ENCODE peak calls at places on chromosomes 11 and 22, in four cellular contexts. Y is K562, B is SK-N-SH, R is HepG2. T is an unnamed sample.

GRCh38 chr11:57426754-57427691 is at the start of gene SLC43A3:
- DNase-seq in R (peak), B (peak), Y (peak), T (peak)

GRCh38 chr11:63768232-63769043 is at the start of gene ZFTA:
- DNase-seq in B (peak), Y (peak), R (no peak), T (peak)

GRCh38 chr11:1511937-1512496 is 25.4 kb upstream of the MOB2 start:
- DNase-seq in Y (no peak), B (no peak), R (no peak), T (no peak)

GRCh38 chr11:2813141-2813908 is 72.2 kb downstream of the CDKN1C start:
- DNase-seq in Y (no peak), B (no peak), R (peak), T (no peak)

GRCh38 chr22:38246692-38247091 is 26.1 kb downstream of the TMEM184B start:
- DNase-seq in R (no peak), B (no peak), Y (no peak), T (no peak)

GRCh38 chr22:45977003-45977395 is at the start of gene WNT7B:
- DNase-seq in R (no peak), Y (no peak), B (peak), T (no peak)

GRCh38 chr22:30235687-30236170 is 10.8 kb downstream of the LIF start:
- DNase-seq in Y (no peak), R (no peak), B (no peak), T (no peak)

GRCh38 chr11:78791964-78792363 is 217.3 kb upstream of the NARS2 start:
- DNase-seq in B (no peak), R (no peak), Y (no peak), T (no peak)

GRCh38 chr22:28931844-28932561 is 48.6 kb downstream of the ZNRF3 start:
- DNase-seq in Y (no peak), R (peak), B (no peak), T (no peak)

GRCh38 chr22:30591191-30591587 is 521 bp downstream of the PES1 start:
- DNase-seq in R (no peak), Y (no peak), B (no peak), T (no peak)

GRCh38 chr11:77386178-77386577 is 84.7 kb upstream of the GDPD4 start:
- DNase-seq in R (no peak), B (no peak), Y (no peak), T (no peak)
- TF ChIP-seq FOXJ3 in R (no peak), B (no peak), Y (no peak), T (no peak)

GRCh38 chr22:49320714-49321476 is 506.8 kb downstream of the BRD1 start:
- DNase-seq in B (no peak), Y (no peak), R (no peak), T (no peak)
- TF ChIP-seq FOXJ3 in B (no peak), Y (no peak), R (no peak), T (no peak)

GRCh38 chr11:6260207-6260726 is 629 bp downstream of the CCKBR start:
- DNase-seq in B (no peak), R (no peak), Y (no peak), T (no peak)

GRCh38 chr11:6259638-6260019 is at the start of gene CCKBR:
- DNase-seq in B (peak), Y (no peak), R (no peak), T (peak)

GRCh38 chr11:6258571-6258998 is 1.1 kb upstream of the CCKBR start:
- DNase-seq in B (no peak), R (no peak), Y (no peak), T (peak)

GRCh38 chr11:6253196-6253595 is 6.4 kb upstream of the CCKBR start:
- DNase-seq in B (no peak), Y (no peak), R (no peak), T (no peak)

DNA sequence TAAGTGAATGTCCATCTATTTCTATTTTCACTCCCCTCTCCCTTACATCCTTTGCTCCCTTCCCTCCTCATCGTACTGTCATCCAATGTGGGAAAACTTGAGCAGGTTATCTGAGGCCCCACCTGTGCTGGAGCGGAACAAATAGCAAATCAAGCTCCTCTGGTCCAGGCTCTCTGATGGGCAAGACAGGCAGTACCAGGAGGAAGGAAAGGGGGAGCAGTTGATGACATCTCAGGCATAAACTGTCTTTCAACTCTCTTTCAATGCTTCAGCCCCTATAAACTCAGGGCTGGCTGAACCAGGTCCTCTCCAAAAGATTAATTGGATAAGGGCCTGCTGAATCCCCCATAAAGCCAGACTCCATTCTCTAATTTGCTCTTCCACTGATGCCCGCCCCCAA is 1.5 kb upstream of the CCKBR start:
- DNase-seq in R (no peak), B (no peak), Y (no peak), T (no peak)
- TF ChIP-seq FOXJ3 in R (no peak), B (no peak), Y (no peak), T (no peak)

DNA sequence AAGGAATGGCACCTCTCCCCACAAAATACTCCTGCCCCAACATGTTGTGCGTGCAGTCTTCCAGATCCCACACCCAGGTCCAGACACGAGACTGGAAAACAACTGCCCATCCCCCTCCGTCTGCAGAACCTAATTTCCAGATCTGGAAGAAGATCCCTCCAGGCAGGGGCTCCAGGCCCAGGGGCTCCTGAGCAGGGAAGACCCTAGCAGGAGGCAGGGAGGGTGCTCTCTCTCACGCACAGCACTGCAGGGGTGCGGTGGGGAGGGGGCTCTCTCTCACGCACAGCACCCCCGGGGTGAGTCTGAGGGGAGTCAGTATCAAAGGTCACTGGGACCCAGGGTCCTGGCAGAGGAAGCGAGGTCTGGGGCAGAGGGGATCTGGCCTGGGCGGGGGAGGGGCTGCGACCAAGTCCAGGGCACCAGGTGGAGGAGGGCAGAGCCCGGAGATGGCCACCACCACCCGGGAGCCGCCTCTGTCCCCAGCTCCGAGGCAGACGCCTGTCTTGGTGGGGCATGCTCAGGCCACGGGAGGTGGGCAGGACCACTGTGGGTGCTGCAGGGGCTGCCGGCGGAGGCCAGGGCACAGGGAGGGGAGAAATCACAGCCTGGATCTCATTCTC is 1.7 kb downstream of the MLC1 start:
- DNase-seq in Y (no peak), B (peak), R (no peak), T (no peak)
- TF ChIP-seq FOXJ3 in Y (no peak), B (no peak), R (no peak), T (no peak)

DNA sequence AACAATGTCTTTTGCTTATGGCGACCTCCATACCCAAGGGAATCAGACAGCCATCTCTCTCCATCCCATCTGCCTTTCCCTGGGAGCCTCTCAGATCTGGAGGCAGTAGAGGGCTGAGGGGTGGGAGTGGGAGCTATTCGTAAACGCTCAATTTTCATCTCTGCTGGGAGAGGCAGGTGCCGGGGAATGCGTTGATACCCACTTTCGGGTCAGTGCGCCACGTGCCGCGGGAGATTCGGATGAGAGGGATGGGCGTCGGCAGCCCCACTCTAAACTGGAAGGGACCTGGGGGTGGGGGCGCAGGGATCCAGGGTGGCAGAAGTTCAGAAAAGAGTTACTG is 1.4 kb downstream of the ADAMTS8 start:
- DNase-seq in Y (no peak), B (no peak), R (no peak), T (no peak)
- TF ChIP-seq FOXJ3 in Y (no peak), B (no peak), R (no peak), T (no peak)

GRCh38 chr11:27041141-27041869 is 690 bp downstream of the BBOX1 start:
- DNase-seq in R (no peak), Y (no peak), B (no peak), T (no peak)
- TF ChIP-seq FOXJ3 in R (no peak), Y (no peak), B (no peak), T (no peak)

GRCh38 chr11:16572946-16573345 is 165.5 kb upstream of the C11orf58 start:
- DNase-seq in R (peak), B (no peak), Y (no peak), T (no peak)
- TF ChIP-seq FOXJ3 in R (no peak), B (no peak), Y (no peak), T (no peak)

GRCh38 chr22:40517631-40518030 is 118.9 kb downstream of the MRTFA start:
- DNase-seq in B (no peak), R (no peak), Y (no peak), T (no peak)

GRCh38 chr22:40511604-40512003 is 124.9 kb downstream of the MRTFA start:
- DNase-seq in Y (no peak), B (no peak), R (no peak), T (no peak)

GRCh38 chr22:40509401-40510134 is 127.0 kb downstream of the MRTFA start:
- DNase-seq in R (no peak), B (no peak), Y (no peak), T (no peak)

GRCh38 chr22:40510965-40511364 is 125.6 kb downstream of the MRTFA start:
- DNase-seq in B (no peak), R (no peak), Y (no peak), T (no peak)

GRCh38 chr22:40512426-40513136 is 123.9 kb downstream of the MRTFA start:
- DNase-seq in R (peak), Y (no peak), B (no peak), T (no peak)
- TF ChIP-seq FOXJ3 in R (no peak), Y (no peak), B (no peak), T (no peak)

T was measured in WTC11.